ENCODE peak calls at places on chromosomes 16 and 17, in seven cellular contexts. P is endothelial cell; Q is left ventricle myocardium inferior; M is CD4-positive, alpha-beta T cell; K is mucosa of descending colon; N is stimulated activated CD4-positive, alpha-beta T cell treated with anti-CD3 and anti-CD28 coated beads, Interleukin-15, amount 100 ng/mL, for 1 hour; G is SW480. W is an unnamed sample.

GRCh38 chr17:42821176-42821575 is 2.9 kb downstream of the BECN1 start:
- DNase-seq in K (no peak), Q (no peak), G (no peak), N (no peak), M (no peak), P (no peak), W (no peak)

GRCh38 chr16:18834873-18835272 is 33.5 kb upstream of the ARL6IP1 start:
- DNase-seq in M (no peak), Q (no peak), N (no peak), P (no peak), G (no peak), K (no peak), W (no peak)

GRCh38 chr17:50830994-50831393 is 4.4 kb upstream of the WFIKKN2 start:
- DNase-seq in G (no peak), Q (no peak), K (no peak), P (no peak), M (no peak), N (no peak), W (peak; percentile 41)

GRCh38 chr16:1474047-1474446 is 781 bp downstream of the CLCN7 start:
- DNase-seq in P (no peak), N (no peak), K (no peak), M (no peak), G (no peak), Q (no peak), W (no peak)

GRCh38 chr17:42199411-42200011 is 5.2 kb upstream of the GHDC start:
- DNase-seq in Q (no peak), P (no peak), M (no peak), G (no peak), K (no peak), N (no peak), W (no peak)

GRCh38 chr16:89051521-89052166 is 42.0 kb upstream of the ACSF3 start:
- DNase-seq in K (peak; percentile 46), Q (no peak), G (no peak), P (no peak), N (no peak), M (no peak), W (peak; percentile 86)

GRCh38 chr16:21598676-21599157 is 660 bp upstream of the METTL9 start:
- DNase-seq in Q (no peak), K (no peak), N (no peak), P (peak; percentile 33), M (peak; percentile 24), G (no peak), W (no peak)

GRCh38 chr17:55845385-55845784 is 94.5 kb downstream of the PCTP start:
- DNase-seq in N (peak; percentile 2), M (no peak), G (no peak), P (peak; percentile 77), K (peak; percentile 53), Q (peak; percentile 38), W (no peak)

GRCh38 chr16:87586201-87586782 is 16.0 kb upstream of the JPH3 start:
- DNase-seq in P (no peak), M (no peak), N (no peak), G (no peak), K (no peak), Q (no peak), W (no peak)

GRCh38 chr17:49545811-49546545 is 29.7 kb upstream of the NXPH3 start:
- DNase-seq in N (no peak), G (no peak), M (no peak), K (no peak), Q (no peak), P (no peak), W (no peak)

GRCh38 chr16:30821891-30822290 is 34.9 kb upstream of the ZNF629 start:
- DNase-seq in G (no peak), Q (no peak), K (no peak), N (no peak), P (no peak), M (no peak), W (no peak)

GRCh38 chr17:9598661-9599060 is 22.2 kb downstream of the CFAP52 start:
- DNase-seq in M (no peak), P (no peak), G (no peak), Q (no peak), N (no peak), K (no peak), W (no peak)

GRCh38 chr17:82229686-82230626 is 1.1 kb downstream of the SLC16A3 start:
- DNase-seq in N (no peak), M (no peak), Q (no peak), P (no peak), K (peak; percentile 73), G (no peak), W (no peak)